ENCODE peak calls at places on chromosomes 12 and 14, in five cellular contexts. G, F, C, P and R are unnamed samples.

GRCh38 chr14:95500201-95500681 is 16.2 kb downstream of the SYNE3 start:
- DNase-seq in G (no peak), F (no peak), C (no peak), P (no peak), R (no peak)

GRCh38 chr14:95514131-95515079 is 2.0 kb downstream of the SYNE3 start:
- DNase-seq in G (no peak), F (no peak), C (no peak), P (no peak), R (no peak)

GRCh38 chr14:70660967-70661871 is 19.5 kb downstream of the TTC9 start:
- DNase-seq in G (no peak), F (no peak), C (peak), P (peak), R (peak)

GRCh38 chr12:120534703-120535655 is 823 bp downstream of the RNF10 start:
- DNase-seq in G (peak), F (peak), C (peak), P (peak), R (peak)

GRCh38 chr12:6826734-6827436 is 1.3 kb upstream of the P3H3 start:
- DNase-seq in G (no peak), F (no peak), C (no peak), P (no peak), R (no peak)

GRCh38 chr12:113528606-113529005 is 56.9 kb upstream of the LHX5 start:
- DNase-seq in G (no peak), F (no peak), C (no peak), P (no peak), R (no peak)

GRCh38 chr12:2267624-2268477 is 215.1 kb downstream of the CACNA1C start:
- DNase-seq in G (peak), F (peak), C (no peak), P (no peak), R (no peak)

GRCh38 chr14:50718949-50719348 is 50.8 kb upstream of the SAV1 start:
- DNase-seq in G (no peak), F (no peak), C (no peak), P (no peak), R (no peak)

GRCh38 chr14:101469382-101470251 is 91.7 kb upstream of the DIO3 start:
- DNase-seq in G (no peak), F (no peak), C (no peak), P (no peak), R (no peak)

GRCh38 chr12:68259318-68259940 is 6.0 kb upstream of the IL22 start:
- DNase-seq in G (peak), F (peak), C (no peak), P (no peak), R (no peak)

GRCh38 chr12:38985961-38986360 is 80.6 kb upstream of the CPNE8 start:
- DNase-seq in G (no peak), F (no peak), C (no peak), P (no peak), R (no peak)

GRCh38 chr12:91562476-91562875 is 379.9 kb upstream of the DCN start:
- DNase-seq in G (no peak), F (peak), C (peak), P (no peak), R (no peak)

GRCh38 chr12:53101931-53102781 is 1.1 kb upstream of the SOAT2 start:
- DNase-seq in G (no peak), F (no peak), C (no peak), P (no peak), R (no peak)

GRCh38 chr12:27667540-27667939 is 28.7 kb upstream of the REP15 start:
- DNase-seq in G (peak), F (peak), C (no peak), P (no peak), R (no peak)

GRCh38 chr12:16602412-16602811 is 3.5 kb downstream of the LMO3 start:
- DNase-seq in G (no peak), F (no peak), C (no peak), P (no peak), R (no peak)

GRCh38 chr14:74620497-74620921 is 8.5 kb upstream of the LTBP2 start:
- DNase-seq in G (peak), F (peak), C (peak), P (no peak), R (no peak)

GRCh38 chr12:93098077-93098476 is 169.0 kb upstream of the EEA1 start:
- DNase-seq in G (no peak), F (no peak), C (peak), P (peak), R (peak)

GRCh38 chr14:105855893-105856675 is 329.7 kb downstream of the TMEM121 start:
- DNase-seq in G (no peak), F (no peak), C (no peak), P (no peak), R (no peak)

GRCh38 chr12:50581226-50582184 is 76.7 kb downstream of the DIP2B start:
- DNase-seq in G (peak), F (peak), C (no peak), P (no peak), R (no peak)

GRCh38 chr12:97222391-97222790 is 240.2 kb upstream of the RMST start:
- DNase-seq in G (no peak), F (no peak), C (no peak), P (no peak), R (no peak)

GRCh38 chr14:106844608-106845285 is 1318.4 kb downstream of the TMEM121 start:
- DNase-seq in G (no peak), F (no peak), C (peak), P (peak), R (peak)

GRCh38 chr12:27865421-27865820 is 85.4 kb upstream of the MANSC4 start:
- DNase-seq in G (no peak), F (peak), C (no peak), P (no peak), R (no peak)

GRCh38 chr14:58395815-58396626 is at the start of gene TOMM20L:
- DNase-seq in G (peak), F (peak), C (peak), P (peak), R (peak)

GRCh38 chr14:83994020-83994419 is 1535.9 kb upstream of the FLRT2 start:
- DNase-seq in G (no peak), F (no peak), C (no peak), P (no peak), R (no peak)

GRCh38 chr12:19561411-19561961 is 122.2 kb downstream of the AEBP2 start:
- DNase-seq in G (no peak), F (no peak), C (no peak), P (no peak), R (no peak)

GRCh38 chr12:109739747-109740693 is 26.4 kb downstream of the FAM222A start:
- DNase-seq in G (no peak), F (no peak), C (no peak), P (no peak), R (no peak)

GRCh38 chr12:38502420-38502819 is 185.8 kb downstream of the ALG10B start:
- DNase-seq in G (no peak), F (no peak), C (no peak), P (no peak), R (no peak)

GRCh38 chr14:75837151-75837787 is 144.5 kb downstream of the TGFB3 start:
- DNase-seq in G (no peak), F (no peak), C (no peak), P (no peak), R (no peak)

GRCh38 chr12:69059465-69060457 is 126.8 kb upstream of the CPM start:
- DNase-seq in G (peak), F (peak), C (no peak), P (no peak), R (no peak)

GRCh38 chr14:57991353-57991752 is 125.5 kb upstream of the SLC35F4 start:
- DNase-seq in G (no peak), F (no peak), C (no peak), P (no peak), R (no peak)

GRCh38 chr14:21041676-21042433 is at the start of gene RNASE7:
- DNase-seq in G (no peak), F (peak), C (no peak), P (no peak), R (no peak)

GRCh38 chr12:111390894-111391293 is 14.8 kb upstream of the SH2B3 start:
- DNase-seq in G (no peak), F (no peak), C (no peak), P (no peak), R (no peak)

GRCh38 chr14:84622357-84622756 is 907.6 kb upstream of the FLRT2 start:
- DNase-seq in G (no peak), F (no peak), C (no peak), P (no peak), R (no peak)